ENCODE peak calls at places on chromosomes 4 and X, in four cellular contexts. L is fibroblast of mammary gland, Q is AG04450, F is hepatocyte. K is an unnamed sample.
A peak's percentile ranks its signal among the peaks of the same experiment; 100 is the strongest.

GRCh38 chr4:65367306-65367705 is 303.0 kb downstream of the EPHA5 start:
- DNase-seq in L (peak; percentile 4), Q (no peak), F (no peak), K (no peak)

GRCh38 chr4:71186566-71187398 is 152.0 kb upstream of the SLC4A4 start:
- DNase-seq in L (no peak), Q (no peak), F (peak; percentile 78), K (no peak)

GRCh38 chrX:150919401-150919800 is 20.9 kb upstream of the CD99L2 start:
- DNase-seq in L (no peak), Q (no peak), F (no peak), K (no peak)

GRCh38 chr4:77815651-77816050 is 3.5 kb downstream of the CNOT6L start:
- DNase-seq in L (no peak), Q (no peak), F (no peak), K (no peak)

GRCh38 chr4:184309241-184310170 is 91.8 kb upstream of the ENPP6 start:
- DNase-seq in L (no peak), Q (no peak), F (no peak), K (no peak)

GRCh38 chrX:28910501-28910900 is 323.3 kb downstream of the IL1RAPL1 start:
- DNase-seq in L (peak; percentile 2), Q (no peak), F (no peak), K (no peak)

GRCh38 chr4:66842401-66842800 is 702.9 kb downstream of the CENPC start:
- DNase-seq in L (no peak), Q (no peak), F (no peak), K (no peak)

GRCh38 chrX:41419082-41419481 is 28.1 kb upstream of the NYX start:
- DNase-seq in L (no peak), Q (no peak), F (no peak), K (no peak)

GRCh38 chr4:11011249-11011648 is 326.7 kb upstream of the CLNK start:
- DNase-seq in L (no peak), Q (no peak), F (no peak), K (no peak)

GRCh38 chr4:108060164-108060563 is 70.5 kb downstream of the HADH start:
- DNase-seq in L (peak; percentile 64), Q (peak; percentile 4), F (peak; percentile 58), K (no peak)

GRCh38 chrX:65745992-65746391 is 78.5 kb downstream of the MSN start:
- DNase-seq in L (no peak), Q (no peak), F (no peak), K (no peak)

GRCh38 chr4:152265149-152265621 is 270.7 kb downstream of the FBXW7 start:
- DNase-seq in L (peak; percentile 89), Q (peak; percentile 84), F (peak; percentile 88), K (no peak)

GRCh38 chrX:96707829-96708228 is 23.2 kb downstream of the DIAPH2 start:
- DNase-seq in L (no peak), Q (no peak), F (no peak), K (no peak)

GRCh38 chr4:102541708-102542107 is 40.5 kb downstream of the NFKB1 start:
- DNase-seq in L (no peak), Q (no peak), F (no peak), K (no peak)

GRCh38 chr4:93764647-93765246 is 63.8 kb upstream of the ATOH1 start:
- DNase-seq in L (peak; percentile 47), Q (peak; percentile 20), F (peak; percentile 65), K (no peak)

GRCh38 chrX:37800762-37801161 is 20.9 kb downstream of the CYBB start:
- DNase-seq in L (no peak), Q (no peak), F (no peak), K (no peak)

GRCh38 chrX:149638860-149639259 is 7.3 kb upstream of the TMEM185A start:
- DNase-seq in L (no peak), Q (no peak), F (no peak), K (peak; percentile 27)

GRCh38 chrX:129678176-129678880 is 23.6 kb upstream of the APLN start:
- DNase-seq in L (no peak), Q (no peak), F (peak; percentile 37), K (no peak)

GRCh38 chr4:56197387-56197786 is 189.9 kb downstream of the AASDH start:
- DNase-seq in L (peak; percentile 12), Q (no peak), F (peak; percentile 50), K (no peak)

GRCh38 chr4:152243890-152244595 is 291.8 kb downstream of the FBXW7 start:
- DNase-seq in L (peak; percentile 59), Q (no peak), F (no peak), K (no peak)

GRCh38 chr4:5572751-5573150 is 135.6 kb downstream of the EVC2 start:
- DNase-seq in L (no peak), Q (no peak), F (no peak), K (no peak)

GRCh38 chrX:80573275-80573674 is 153.0 kb downstream of the TENT5D start:
- DNase-seq in L (no peak), Q (no peak), F (no peak), K (no peak)

GRCh38 chr4:44016582-44017421 is 431.8 kb downstream of the KCTD8 start:
- DNase-seq in L (peak; percentile 2), Q (no peak), F (no peak), K (no peak)

GRCh38 chrX:23779025-23779424 is 3.9 kb upstream of the SAT1 start:
- DNase-seq in L (peak; percentile 73), Q (no peak), F (no peak), K (no peak)

GRCh38 chr4:101911616-101912015 is 121.1 kb downstream of the BANK1 start:
- DNase-seq in L (no peak), Q (no peak), F (no peak), K (no peak)

GRCh38 chr4:83535945-83536648 is at the start of gene GPAT3:
- DNase-seq in L (peak; percentile 65), Q (no peak), F (peak; percentile 84), K (no peak)

GRCh38 chr4:181181331-181181730 is 1061.9 kb upstream of the TENM3 start:
- DNase-seq in L (peak; percentile 2), Q (no peak), F (no peak), K (no peak)

GRCh38 chr4:108240356-108240755 is 71.6 kb upstream of the LEF1 start:
- DNase-seq in L (peak; percentile 43), Q (no peak), F (no peak), K (no peak)

GRCh38 chr4:107922486-107923473 is 8.6 kb upstream of the CYP2U1 start:
- DNase-seq in L (no peak), Q (no peak), F (no peak), K (no peak)

GRCh38 chr4:120481711-120482110 is 415.1 kb upstream of the MAD2L1 start:
- DNase-seq in L (peak; percentile 22), Q (no peak), F (no peak), K (no peak)

GRCh38 chr4:46994007-46994405 is 625 bp upstream of the GABRA4 start:
- DNase-seq in L (no peak), Q (no peak), F (no peak), K (no peak)
- H3K4me3 ChIP-seq in L (no peak overlapping the region), Q (peak overlapping the region; percentile 67), F (no peak overlapping the region), K (peak overlapping the region; percentile 21)

GRCh38 chrX:143340190-143340589 is 177.1 kb downstream of the SPANXN3 start:
- DNase-seq in L (no peak), Q (no peak), F (no peak), K (no peak)
- TF ChIP-seq CTCF in L (no peak), Q (no peak), F (no peak), K (no peak)

GRCh38 chrX:55451626-55451989 is 319 bp upstream of the MAGEH1 start:
- DNase-seq in L (no peak), Q (no peak), F (no peak), K (no peak)
- H3K4me3 ChIP-seq in L (peak overlapping the region; percentile 70), Q (peak overlapping the region; percentile 70), F (peak overlapping the region; percentile 44), K (peak overlapping the region; percentile 69)

DNA sequence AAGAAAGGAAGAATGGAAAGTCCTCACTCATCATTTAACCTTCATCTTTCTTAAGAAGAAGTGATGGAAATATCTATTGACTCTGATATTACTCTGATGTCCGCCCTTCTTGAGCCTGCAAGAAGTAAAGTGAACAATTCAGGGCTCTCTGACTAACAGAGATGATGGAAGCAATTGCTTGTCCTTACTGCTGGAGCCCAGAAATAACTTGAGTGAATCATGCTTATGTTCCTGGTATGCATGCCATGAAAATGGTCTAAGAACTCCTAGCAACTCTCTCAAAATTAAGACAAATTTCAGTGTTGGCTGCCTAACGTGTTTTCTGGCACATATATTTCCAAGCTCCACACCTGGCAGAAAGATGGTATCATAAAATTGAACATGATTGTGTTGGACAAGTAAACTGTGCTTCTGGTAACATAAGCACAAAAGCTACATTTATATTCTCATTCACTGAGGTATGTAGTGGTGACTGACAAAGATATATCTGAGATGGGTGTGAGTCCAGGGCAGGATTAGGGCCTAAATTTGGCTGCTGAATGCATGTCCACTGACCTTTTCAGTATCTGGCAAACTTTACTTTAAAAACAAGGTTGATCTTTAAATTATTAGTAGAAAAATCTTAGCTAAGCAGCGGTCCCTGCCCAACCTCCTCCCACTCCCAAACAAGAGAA is 109.2 kb upstream of the OTUD4 start:
- DNase-seq in L (peak; percentile 79), Q (no peak), F (no peak), K (no peak)
- TF ChIP-seq CTCF in L (no peak), Q (no peak), F (no peak), K (no peak)

DNA sequence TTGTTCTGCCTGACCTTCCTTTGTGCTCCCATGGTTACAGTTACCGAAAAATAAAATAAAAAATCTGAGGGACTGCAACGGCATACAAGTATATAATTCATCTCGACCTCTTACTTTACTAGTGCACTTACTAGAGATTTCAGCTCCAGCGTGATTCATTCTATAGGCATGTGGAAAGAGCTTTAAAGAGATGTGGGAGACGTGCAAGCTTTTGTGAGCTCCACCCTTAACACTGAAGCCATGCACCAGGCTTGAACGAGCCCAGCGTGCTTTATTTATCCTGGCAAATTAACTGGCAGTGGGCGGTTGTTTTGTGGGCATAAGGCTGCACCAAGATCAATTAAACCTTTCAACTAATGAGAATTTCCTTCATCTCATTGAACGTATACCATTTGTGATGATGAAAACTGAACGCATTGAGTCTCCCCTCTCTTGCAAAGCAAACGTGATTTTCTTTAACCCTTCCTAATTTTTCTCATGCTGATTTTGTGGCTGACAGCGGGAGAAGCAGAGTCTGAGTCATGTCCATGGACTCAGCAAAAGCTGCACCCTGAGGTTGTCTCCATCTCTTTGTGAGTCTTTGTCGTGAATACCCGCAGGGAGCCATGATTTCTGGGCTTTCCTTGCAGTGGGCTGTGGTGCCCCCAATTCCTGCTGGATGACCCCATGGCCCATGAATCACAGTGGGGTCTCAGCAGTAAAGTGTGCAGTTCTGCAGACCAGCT is 60.1 kb downstream of the MXRA5 start:
- DNase-seq in L (peak; percentile 73), Q (no peak), F (peak; percentile 37), K (no peak)
- H3K4me3 ChIP-seq in L (no peak overlapping the region), Q (peak overlapping the region; percentile 25), F (no peak overlapping the region), K (no peak overlapping the region)

GRCh38 chr4:98995183-98996055 is at the start of gene METAP1:
- DNase-seq in L (peak; percentile 92), Q (peak; percentile 80), F (peak; percentile 98), K (peak; percentile 61)
- TF ChIP-seq CTCF in L (peak; percentile 48), Q (peak; percentile 59), F (peak; percentile 81), K (peak; percentile 64)

GRCh38 chrX:154349359-154349935 is 25.0 kb downstream of the FLNA start:
- DNase-seq in L (no peak), Q (no peak), F (no peak), K (no peak)
- H3K4me3 ChIP-seq in L (no peak overlapping the region), Q (no peak overlapping the region), F (no peak overlapping the region), K (no peak overlapping the region)

GRCh38 chrX:106170318-106170717 is 2.2 kb downstream of the PWWP3B start:
- DNase-seq in L (peak; percentile 22), Q (no peak), F (peak; percentile 21), K (no peak)
- TF ChIP-seq CTCF in L (peak; percentile 59), Q (peak; percentile 13), F (peak; percentile 49), K (peak; percentile 63)

GRCh38 chrX:133444952-133445831 is 29.9 kb upstream of the GPC4 start:
- DNase-seq in L (peak; percentile 6), Q (no peak), F (peak; percentile 14), K (peak; percentile 38)
- H3K4me3 ChIP-seq in L (peak overlapping the region; percentile 22), Q (no peak overlapping the region), F (no peak overlapping the region), K (peak overlapping the region; percentile 54)

K was measured in epithelial cell of proximal tubule.